ENCODE peak calls at places on chromosomes 16 and 17, in seven cellular contexts. P is endodermal cell, H is adrenal gland, K is body of pancreas, S is HFFc6, D is GM20000, U is upper lobe of right lung. N is an unnamed sample.

GRCh38 chr16:929674-930073 is 41.1 kb downstream of the LMF1 start:
- DNase-seq in P (no peak), H (no peak), K (no peak), S (no peak), D (no peak), U (no peak), N (no peak)

GRCh38 chr16:64880994-64881393 is 240.9 kb downstream of the CDH11 start:
- DNase-seq in P (no peak), H (no peak), K (no peak), S (no peak), D (no peak), U (no peak), N (no peak)

GRCh38 chr17:33291248-33292183 is 1.6 kb downstream of the ASIC2 start:
- DNase-seq in P (peak), H (no peak), K (no peak), S (no peak), D (no peak), U (peak), N (no peak)

GRCh38 chr16:56275076-56275475 is 83.8 kb downstream of the GNAO1 start:
- DNase-seq in P (no peak), H (no peak), K (no peak), S (no peak), D (no peak), U (no peak), N (no peak)

GRCh38 chr17:42411321-42411820 is 11.7 kb downstream of the CAVIN1 start:
- DNase-seq in P (peak), H (no peak), K (no peak), S (no peak), D (no peak), U (no peak), N (no peak)

GRCh38 chr17:705863-706262 is 8.8 kb downstream of the VPS53 start:
- DNase-seq in P (no peak), H (peak), K (peak), S (no peak), D (no peak), U (no peak), N (no peak)

GRCh38 chr16:83661656-83662055 is 146.1 kb upstream of the HSBP1 start:
- DNase-seq in P (no peak), H (no peak), K (no peak), S (no peak), D (no peak), U (no peak), N (no peak)

GRCh38 chr17:36937961-36938565 is 788 bp downstream of the LHX1 start:
- DNase-seq in P (peak), H (no peak), K (no peak), S (no peak), D (peak), U (no peak), N (no peak)

GRCh38 chr16:22903716-22904115 is 89.8 kb downstream of the HS3ST2 start:
- DNase-seq in P (peak), H (no peak), K (no peak), S (no peak), D (no peak), U (no peak), N (no peak)

GRCh38 chr17:80942360-80943345 is 49.0 kb upstream of the CHMP6 start:
- DNase-seq in P (no peak), H (peak), K (peak), S (peak), D (no peak), U (peak), N (peak)
- TF ChIP-seq CTCF in P (no peak), H (peak), K (no peak), S (no peak), D (no peak), U (no peak), N (peak)

GRCh38 chr16:88941933-88942909 is 34.8 kb downstream of the CBFA2T3 start:
- DNase-seq in P (peak), H (no peak), K (peak), S (no peak), D (peak), U (no peak), N (no peak)
- TF ChIP-seq CTCF in P (peak), H (peak), K (peak), S (peak), D (peak), U (peak), N (peak)

GRCh38 chr17:35700157-35700556 is 31.3 kb upstream of the RASL10B start:
- DNase-seq in P (no peak), H (no peak), K (no peak), S (no peak), D (no peak), U (no peak), N (no peak)

GRCh38 chr17:35698800-35699199 is 32.6 kb upstream of the RASL10B start:
- DNase-seq in P (no peak), H (no peak), K (no peak), S (no peak), D (no peak), U (no peak), N (no peak)

GRCh38 chr17:35692811-35693210 is 38.6 kb upstream of the RASL10B start:
- DNase-seq in P (no peak), H (no peak), K (no peak), S (no peak), D (no peak), U (no peak), N (no peak)

GRCh38 chr17:35694906-35695305 is 36.5 kb upstream of the RASL10B start:
- DNase-seq in P (no peak), H (no peak), K (no peak), S (no peak), D (no peak), U (no peak), N (no peak)

GRCh38 chr17:35695613-35696012 is 35.8 kb upstream of the RASL10B start:
- DNase-seq in P (no peak), H (no peak), K (no peak), S (no peak), D (no peak), U (no peak), N (no peak)
- TF ChIP-seq CTCF in P (no peak), H (no peak), K (no peak), S (no peak), D (no peak), U (no peak), N (no peak)

DNA sequence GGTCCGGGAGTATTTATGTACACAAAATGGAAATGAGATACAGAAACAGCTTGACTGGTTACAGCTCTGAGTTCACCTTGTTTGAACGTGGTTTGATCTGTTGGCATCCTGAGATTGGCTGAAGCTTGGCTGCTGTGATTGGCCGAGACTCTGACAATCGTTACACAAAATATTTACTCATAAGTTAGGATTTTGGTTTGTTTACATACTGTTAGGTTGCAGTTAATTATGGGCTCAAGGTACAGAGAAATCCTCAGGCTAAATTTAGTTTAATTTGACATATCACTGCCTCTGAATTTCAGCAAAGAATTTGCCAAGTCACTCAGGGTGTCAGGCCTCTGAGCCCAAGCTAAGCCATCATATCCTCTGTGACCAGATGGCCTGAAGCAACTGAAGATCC is 227.3 kb downstream of the COPRS start:
- DNase-seq in P (no peak), H (no peak), K (no peak), S (peak), D (no peak), U (no peak), N (no peak)
- TF ChIP-seq CTCF in P (no peak), H (no peak), K (no peak), S (no peak), D (no peak), U (no peak), N (no peak)

N was measured in AG09319.